ENCODE peak calls at places on chromosomes 11 and 22, in four cellular contexts. H, K, C and G are unnamed samples.

GRCh38 chr11:131749100-131749499 is 378.7 kb downstream of the NTM start:
- DNase-seq in C (no peak), K (no peak), H (no peak), G (no peak)

GRCh38 chr11:103959279-103959930 is 77.0 kb upstream of the DDI1 start:
- DNase-seq in K (no peak), H (no peak), C (no peak), G (no peak)

GRCh38 chr11:99368579-99368978 is 347.8 kb downstream of the CNTN5 start:
- DNase-seq in C (no peak), K (no peak), H (no peak), G (no peak)

GRCh38 chr11:133443361-133443760 is 88.9 kb downstream of the OPCML start:
- DNase-seq in K (no peak), H (no peak), C (no peak), G (no peak)

GRCh38 chr11:83982825-83983224 is 696.7 kb upstream of the CCDC90B start:
- DNase-seq in H (no peak), C (no peak), K (no peak), G (no peak)

GRCh38 chr22:27399161-27399560 is 402.4 kb downstream of the MN1 start:
- DNase-seq in H (no peak), K (no peak), C (no peak), G (peak)

GRCh38 chr11:32990481-32990880 is 25.2 kb upstream of the DEPDC7 start:
- DNase-seq in K (no peak), H (no peak), C (no peak), G (no peak)

GRCh38 chr11:19244621-19245020 is 3.9 kb upstream of the E2F8 start:
- DNase-seq in C (no peak), H (no peak), K (no peak), G (no peak)

GRCh38 chr22:40009231-40009769 is 14.5 kb downstream of the FAM83F start:
- DNase-seq in C (no peak), K (no peak), H (peak), G (no peak)

GRCh38 chr22:40462195-40462988 is 92.0 kb downstream of the SGSM3 start:
- DNase-seq in H (no peak), C (no peak), K (no peak), G (no peak)

GRCh38 chr11:2837096-2837601 is 48.4 kb downstream of the CDKN1C start:
- DNase-seq in K (peak), H (peak), C (peak), G (peak)

GRCh38 chr11:120340529-120340928 is 4.3 kb downstream of the ARHGEF12 start:
- DNase-seq in K (no peak), H (no peak), C (no peak), G (no peak)
- H3K27ac ChIP-seq in K (no peak), H (no peak), C (no peak), G (no peak)

GRCh38 chr22:24205438-24206189 is 24.3 kb downstream of the SUSD2 start:
- DNase-seq in H (peak), K (no peak), C (no peak), G (no peak)
- TF ChIP-seq CTCF in H (peak), K (no peak), C (peak), G (no peak)

DNA sequence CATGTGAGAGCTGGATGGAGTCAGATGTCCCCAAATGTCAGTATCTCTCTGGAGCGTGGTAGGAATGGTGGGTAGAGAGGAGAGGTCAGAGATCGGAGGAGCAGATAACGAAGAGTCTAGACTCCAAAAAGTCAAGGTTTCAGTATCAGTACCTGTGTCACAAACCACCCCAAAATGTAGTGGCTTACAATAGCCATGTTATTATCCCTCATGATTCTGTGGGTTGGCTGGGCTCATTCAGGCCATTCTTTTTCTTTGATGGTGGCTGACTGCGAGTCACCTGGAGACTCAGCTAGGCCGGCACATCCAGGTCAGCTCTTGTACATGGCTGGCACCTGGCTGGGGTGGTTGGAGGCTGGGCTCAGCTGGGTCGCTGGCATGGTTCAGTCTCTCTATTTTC is 7.3 kb upstream of the SSTR3 start:
- DNase-seq in K (no peak), H (no peak), C (no peak), G (no peak)
- H3K27ac ChIP-seq in K (no peak), H (no peak), C (no peak), G (no peak)

DNA sequence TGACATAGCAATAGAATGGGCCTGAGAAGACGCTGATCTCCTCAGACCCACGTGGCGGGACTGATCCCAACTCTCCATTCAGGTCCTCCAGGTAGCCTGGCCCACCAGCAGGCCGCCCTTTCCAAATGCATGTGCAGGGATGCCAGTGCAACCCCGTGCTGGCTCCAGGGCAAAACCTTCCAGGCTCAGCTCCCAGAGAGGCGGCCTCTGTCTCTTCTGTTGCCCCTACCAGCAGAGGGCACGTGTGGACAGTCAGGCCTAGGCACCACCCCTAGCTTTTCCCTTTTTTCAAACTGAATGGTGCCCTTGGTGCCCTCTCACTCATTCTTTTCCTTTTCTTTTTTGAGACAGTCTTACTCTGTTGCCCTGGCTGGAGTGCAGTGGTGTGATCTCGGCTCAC is 121.7 kb downstream of the OSBP2 start:
- DNase-seq in K (no peak), H (peak), C (no peak), G (no peak)
- TF ChIP-seq CTCF in K (no peak), H (peak), C (no peak), G (no peak)

GRCh38 chr11:35911013-35911412 is 32.8 kb upstream of the LDLRAD3 start:
- DNase-seq in C (no peak), K (no peak), H (no peak), G (no peak)
- H3K27ac ChIP-seq in C (no peak), K (no peak), H (no peak), G (peak)

GRCh38 chr11:97557399-97557798 is 1167.6 kb downstream of the JRKL start:
- DNase-seq in K (no peak), H (no peak), C (no peak), G (no peak)
- TF ChIP-seq CTCF in K (no peak), H (no peak), C (no peak), G (no peak)

DNA sequence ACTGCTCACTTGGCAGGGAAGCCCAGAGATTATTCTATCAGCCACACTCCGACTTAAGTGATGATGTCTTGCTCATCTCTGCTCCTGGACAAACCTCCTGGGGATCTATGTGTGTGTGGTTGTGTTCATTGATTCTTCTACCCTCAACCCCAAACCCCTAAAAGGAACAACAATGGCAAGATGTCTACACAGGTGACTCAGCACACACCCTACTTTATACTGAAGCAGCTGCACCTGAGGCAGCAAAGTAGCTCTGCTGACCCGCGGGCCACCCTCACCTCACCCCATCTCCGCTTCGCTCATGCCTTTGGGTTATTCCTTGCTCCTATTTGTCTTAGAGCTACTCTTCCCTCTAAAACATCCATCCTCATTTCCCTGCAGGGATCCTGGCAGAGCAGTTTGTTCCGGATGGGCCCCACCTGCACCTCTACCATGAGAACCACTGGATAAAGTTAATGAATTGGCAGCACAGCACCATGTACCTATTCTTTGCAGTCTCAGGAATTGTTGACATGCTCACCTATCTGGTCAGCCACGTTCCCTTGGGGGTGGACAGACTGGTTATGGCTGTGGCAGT is 38.7 kb downstream of the TMEM45B start:
- DNase-seq in C (no peak), H (no peak), K (no peak), G (no peak)
- H3K27ac ChIP-seq in C (peak), H (no peak), K (no peak), G (no peak)

DNA sequence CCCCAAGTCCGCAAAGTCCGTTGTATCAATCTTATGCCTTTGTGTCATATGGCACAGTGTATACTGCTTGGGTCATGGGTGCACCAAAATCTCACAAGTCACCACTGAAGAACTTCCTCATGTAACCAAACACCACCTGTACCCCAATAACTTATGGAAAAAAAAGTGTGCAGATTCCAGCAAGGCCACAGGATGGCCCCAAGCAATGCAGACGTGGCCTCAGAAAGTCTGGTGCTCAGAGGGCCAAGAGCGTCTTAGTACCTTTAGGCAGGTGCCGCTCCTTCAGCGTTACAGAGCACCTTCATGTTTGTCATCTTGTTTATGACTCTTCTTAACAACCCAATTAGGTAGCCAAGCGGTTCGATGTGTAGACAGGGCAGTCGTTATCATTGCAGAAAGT is 65.3 kb downstream of the PRDM11 start:
- DNase-seq in C (no peak), H (peak), K (no peak), G (no peak)
- TF ChIP-seq CTCF in C (no peak), H (peak), K (no peak), G (no peak)

DNA sequence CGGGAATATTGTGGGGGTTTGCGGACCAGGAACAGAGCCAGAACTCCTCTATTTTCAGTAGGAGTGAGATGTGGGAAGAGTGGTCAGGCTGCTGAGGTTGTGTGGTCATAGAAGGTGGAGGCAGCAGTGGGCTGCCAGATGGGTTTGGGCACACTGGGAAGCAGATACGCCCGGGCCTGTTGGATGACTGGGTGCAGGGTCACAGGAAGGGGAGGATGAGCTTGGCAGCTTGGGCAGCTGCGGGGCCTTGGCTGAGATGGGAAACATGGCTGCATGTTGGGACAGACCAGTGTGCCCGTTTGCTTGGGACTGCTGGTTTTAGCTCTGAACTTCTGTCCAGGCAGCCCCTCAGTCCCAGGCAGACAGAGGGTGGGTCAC is 11.4 kb downstream of the SHANK3 start:
- DNase-seq in H (no peak), K (no peak), C (no peak), G (no peak)
- H3K27ac ChIP-seq in H (no peak), K (no peak), C (no peak), G (no peak)